ENCODE peak calls at places on chromosome 5, in nine cellular contexts. T is PC-3, P is body of pancreas, G is IMR-90, Q is MM.1S, S is GM23248, L is GM23338, O is heart left ventricle, J is aorta. R is an unnamed sample.

GRCh38 chr5:171415115-171415730 is 4.2 kb upstream of the FGF18 start:
- DNase-seq in T (peak), G (peak), S (peak), L (peak), P (no peak), J (no peak), O (no peak), Q (no peak), R (peak)

GRCh38 chr5:167906209-167906853 is 385.1 kb upstream of the WWC1 start:
- DNase-seq in T (no peak), Q (no peak), L (peak), J (no peak), S (no peak), G (no peak), P (no peak), O (no peak), R (no peak)

GRCh38 chr5:65774346-65774745 is 52.3 kb downstream of the NLN start:
- DNase-seq in L (no peak), O (no peak), S (peak), G (peak), Q (peak), P (no peak), T (peak), J (no peak), R (peak)

GRCh38 chr5:159156839-159157238 is 52.5 kb downstream of the RNF145 start:
- DNase-seq in P (peak), O (no peak), T (peak), L (peak), G (peak), S (peak), Q (peak), J (no peak), R (peak)

GRCh38 chr5:171957591-171958251 is 48.7 kb downstream of the FBXW11 start:
- DNase-seq in G (no peak), Q (no peak), S (no peak), L (no peak), O (no peak), T (no peak), P (peak), J (no peak), R (no peak)

GRCh38 chr5:66864240-66864884 is 268.2 kb downstream of the MAST4 start:
- DNase-seq in P (peak), Q (peak), J (no peak), O (no peak), L (peak), T (peak), G (peak), S (peak), R (peak)

GRCh38 chr5:42943931-42944631 is 96.0 kb downstream of the ANXA2R start:
- DNase-seq in O (no peak), T (no peak), G (peak), L (peak), S (peak), Q (no peak), P (no peak), J (no peak), R (peak)

GRCh38 chr5:6775595-6775994 is 62.4 kb downstream of the TENT4A start:
- DNase-seq in Q (no peak), L (no peak), T (no peak), P (no peak), J (no peak), O (no peak), S (no peak), G (no peak), R (no peak)

GRCh38 chr5:143251175-143251574 is 152.3 kb downstream of the NR3C1 start:
- DNase-seq in O (no peak), P (no peak), L (no peak), G (no peak), T (no peak), J (no peak), S (no peak), Q (no peak), R (no peak)

GRCh38 chr5:180154821-180155220 is 54.2 kb downstream of the RASGEF1C start:
- DNase-seq in L (no peak), T (no peak), P (no peak), O (peak), G (no peak), S (no peak), Q (no peak), J (peak), R (no peak)
- H3K27ac ChIP-seq in L (no peak), T (no peak), P (no peak), O (no peak), G (no peak), S (no peak), Q (no peak), J (no peak), R (no peak)

DNA sequence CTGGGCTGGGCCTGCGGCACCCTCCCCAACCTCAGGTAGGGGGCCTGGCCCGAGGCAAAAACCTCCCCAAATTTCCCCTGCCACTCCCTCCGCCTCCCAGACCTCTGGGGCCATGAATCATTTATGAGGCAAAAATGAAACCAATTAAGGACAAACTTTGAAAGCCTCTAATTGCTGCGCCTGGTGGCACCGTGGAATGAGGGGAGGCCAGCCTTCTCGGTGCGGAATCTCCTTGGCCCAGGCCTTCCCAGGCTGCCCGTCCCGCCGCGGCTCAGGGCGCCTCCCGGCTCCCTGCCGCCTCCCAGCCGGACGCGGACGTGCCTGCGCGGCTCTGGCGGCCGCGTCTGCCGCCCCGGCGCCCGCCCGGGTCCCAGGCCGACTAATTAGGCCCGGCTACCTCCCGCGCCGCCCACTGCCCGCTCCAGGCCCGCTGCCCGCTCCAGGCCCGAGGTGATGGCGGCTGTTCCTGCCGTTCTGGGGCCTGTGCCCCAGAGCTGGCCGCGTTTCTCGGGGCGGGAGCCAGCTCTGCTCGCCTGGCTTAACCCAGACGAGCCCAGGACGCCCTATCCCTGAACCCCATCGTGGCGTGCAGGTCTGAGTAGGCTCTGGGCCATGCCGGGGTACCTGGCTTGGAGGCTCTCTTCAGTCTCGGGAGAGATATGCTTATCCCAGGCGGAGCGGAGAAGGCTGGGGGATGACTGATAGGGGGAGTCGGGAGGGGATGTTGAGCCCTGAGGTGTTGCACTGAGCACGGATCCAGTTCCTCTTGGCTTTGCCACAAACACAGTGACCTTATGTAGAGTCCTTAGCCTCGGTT is 20.1 kb downstream of the CXXC5 start:
- DNase-seq in P (peak), J (no peak), L (peak), Q (peak), T (peak), G (no peak), O (no peak), S (peak), R (no peak)
- H3K4me3 ChIP-seq in P (no peak), J (no peak), L (peak), Q (peak), T (peak), G (peak), O (peak), S (peak), R (peak)

GRCh38 chr5:149781612-149782011 is 51.5 kb downstream of the PPARGC1B start:
- DNase-seq in L (no peak), Q (no peak), T (peak), S (no peak), P (no peak), G (no peak), J (no peak), O (no peak), R (no peak)
- H3K27ac ChIP-seq in L (no peak), Q (peak), T (no peak), S (no peak), P (no peak), G (no peak), J (no peak), O (peak), R (no peak)

GRCh38 chr5:511476-511875 is 12.8 kb downstream of the SLC9A3 start:
- DNase-seq in O (no peak), J (no peak), L (no peak), T (no peak), Q (no peak), S (no peak), G (no peak), P (no peak), R (no peak)
- H3K4me3 ChIP-seq in O (no peak), J (no peak), L (no peak), T (no peak), Q (no peak), S (no peak), G (no peak), P (no peak), R (no peak)

DNA sequence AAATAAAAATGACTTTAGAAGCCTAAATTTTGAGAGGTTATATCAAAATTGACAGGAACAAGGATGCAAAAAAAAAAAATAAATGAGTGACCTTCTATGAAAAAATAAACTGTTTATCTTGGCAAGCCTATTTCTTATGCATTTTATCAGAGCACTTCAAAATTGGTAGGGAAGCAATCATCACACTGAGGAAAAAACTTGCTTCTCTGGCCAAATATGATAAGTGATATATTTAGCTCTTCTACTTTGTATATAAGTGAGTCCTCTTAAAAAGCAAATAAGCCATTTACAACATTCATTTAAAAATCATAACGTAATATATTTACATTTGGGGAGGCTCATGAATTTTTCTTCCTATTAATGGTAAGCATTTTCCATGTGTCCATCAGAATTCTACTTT is 287.1 kb downstream of the FBXL17 start:
- DNase-seq in L (no peak), O (no peak), S (no peak), G (no peak), P (no peak), J (no peak), Q (no peak), T (no peak), R (no peak)
- H3K27ac ChIP-seq in L (no peak), O (no peak), S (no peak), G (no peak), P (no peak), J (no peak), Q (no peak), T (no peak), R (no peak)

DNA sequence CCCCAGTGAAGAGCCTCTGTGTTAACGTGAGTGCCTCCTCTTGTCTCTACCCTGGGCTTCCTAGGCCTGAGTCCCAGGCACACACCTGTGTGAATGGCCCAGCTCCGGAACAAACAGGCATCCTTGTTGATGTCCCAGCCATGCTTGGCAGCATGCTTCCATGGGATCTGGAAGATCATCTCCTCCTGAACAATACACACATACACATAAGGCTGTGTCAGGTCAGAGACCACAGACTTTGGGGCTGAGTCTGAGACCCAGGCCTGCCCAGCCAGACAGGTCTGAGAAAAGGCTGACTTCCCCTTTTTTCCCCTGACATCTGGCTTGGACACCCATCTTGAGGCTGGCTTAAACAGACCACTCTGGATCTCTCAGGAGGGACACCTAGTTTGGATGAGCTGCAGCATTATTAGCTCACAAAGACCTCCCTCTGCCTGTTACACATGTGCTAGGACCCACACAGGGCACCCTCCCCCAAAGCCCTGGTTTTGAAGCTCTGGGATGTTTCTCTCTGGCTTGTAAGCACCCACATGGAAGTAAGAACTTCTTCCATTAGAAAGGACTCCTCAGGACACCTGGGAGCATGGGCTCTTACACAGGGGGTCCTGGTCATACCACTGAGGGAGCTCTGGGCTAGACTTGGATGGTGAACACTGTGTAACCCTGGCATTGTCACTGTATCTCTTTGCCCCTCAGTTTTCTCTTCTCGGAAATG is 2.6 kb downstream of the IRF1 start:
- DNase-seq in S (no peak), L (no peak), G (no peak), J (no peak), O (peak), T (no peak), Q (no peak), P (peak), R (no peak)
- H3K4me3 ChIP-seq in S (no peak), L (no peak), G (no peak), J (no peak), O (peak), T (peak), Q (peak), P (no peak), R (no peak)

DNA sequence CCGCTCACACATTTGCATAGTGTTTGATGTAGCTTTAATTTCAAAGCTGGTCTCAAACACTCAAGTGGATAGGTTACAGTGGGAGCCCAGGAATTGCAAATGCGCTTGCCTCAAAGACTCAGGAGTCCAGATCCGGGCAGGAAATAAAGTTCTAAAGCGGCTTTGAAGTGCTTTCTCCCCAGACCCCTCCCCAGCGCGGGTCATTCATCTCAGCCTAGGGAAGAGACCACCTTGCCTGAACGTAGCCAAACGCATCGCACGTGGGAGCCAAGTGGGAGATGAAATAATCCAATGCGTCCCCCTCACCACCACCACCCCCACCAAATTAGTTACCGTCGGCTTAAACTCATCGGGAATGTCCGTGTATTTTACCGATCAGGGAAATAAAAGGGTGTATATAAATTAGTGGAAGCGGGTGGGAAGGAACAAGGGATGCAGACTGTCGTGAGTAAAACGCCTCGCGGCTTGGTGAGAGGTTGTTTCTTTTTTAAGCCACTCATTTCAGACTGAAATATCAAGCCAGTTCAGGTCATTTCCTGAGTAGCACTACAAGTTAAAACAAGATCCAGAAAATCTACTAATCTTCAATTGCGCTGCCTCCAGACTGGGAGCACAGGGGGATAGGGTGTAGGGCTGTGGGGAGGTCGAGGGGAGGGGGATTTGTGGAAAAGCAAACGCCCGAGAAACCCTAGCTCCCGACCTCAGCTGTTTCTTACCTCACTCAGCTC is 141.0 kb downstream of the TSSK1B start:
- DNase-seq in P (no peak), L (peak), S (peak), Q (peak), J (no peak), T (peak), G (peak), O (no peak), R (no peak)
- H3K27ac ChIP-seq in P (peak), L (peak), S (peak), Q (peak), J (no peak), T (no peak), G (peak), O (peak), R (peak)

R was measured in astrocyte.